ENCODE peak calls at places on chromosomes 11 and 22, in four cellular contexts. I is SK-N-SH, U is GM12878, W is HepG2. Q is an unnamed sample.

GRCh38 chr11:6553634-6554033 is 49.8 kb downstream of the RRP8 start:
- DNase-seq in U (no peak), I (no peak), W (no peak), Q (no peak)

GRCh38 chr11:27204527-27204926 is 158.5 kb downstream of the CCDC34 start:
- DNase-seq in U (no peak), W (peak), I (no peak), Q (peak)

GRCh38 chr22:22156716-22157499 is 87.7 kb upstream of the VPREB1 start:
- DNase-seq in W (peak), I (peak), U (peak), Q (peak)

GRCh38 chr11:225734-226453 is 10.2 kb downstream of the SIRT3 start:
- DNase-seq in W (no peak), I (no peak), U (peak), Q (no peak)

GRCh38 chr11:132131051-132131450 is 760.6 kb downstream of the NTM start:
- DNase-seq in U (no peak), I (no peak), W (no peak), Q (no peak)

GRCh38 chr22:43289976-43290663 is 53.1 kb downstream of the SCUBE1 start:
- DNase-seq in W (no peak), U (no peak), I (peak), Q (no peak)

GRCh38 chr11:115699326-115699725 is 195.1 kb upstream of the CADM1 start:
- DNase-seq in U (no peak), W (no peak), I (no peak), Q (no peak)

GRCh38 chr11:10042699-10043098 is 251.3 kb downstream of the SBF2 start:
- DNase-seq in W (no peak), I (no peak), U (no peak), Q (no peak)

GRCh38 chr11:7592706-7593105 is 78.9 kb downstream of the PPFIBP2 start:
- DNase-seq in W (no peak), I (no peak), U (no peak), Q (no peak)

GRCh38 chr22:31139866-31140716 is at the start of gene PLA2G3:
- DNase-seq in I (peak), U (no peak), W (peak), Q (peak)

GRCh38 chr11:45593992-45594391 is 71.4 kb downstream of the CHST1 start:
- DNase-seq in W (no peak), I (peak), U (no peak), Q (peak)

GRCh38 chr11:122785156-122785605 is 53.1 kb upstream of the CRTAM start:
- DNase-seq in W (no peak), U (no peak), I (no peak), Q (no peak)

GRCh38 chr22:49052560-49052959 is 775.1 kb downstream of the BRD1 start:
- DNase-seq in U (no peak), W (no peak), I (no peak), Q (no peak)

GRCh38 chr11:57974830-57975229 is 48.9 kb upstream of the OR9Q1 start:
- DNase-seq in I (no peak), W (no peak), U (no peak), Q (no peak)

GRCh38 chr11:70756341-70756740 is 358.0 kb downstream of the CTTN start:
- DNase-seq in U (no peak), W (no peak), I (no peak), Q (no peak)

GRCh38 chr11:40241524-40242037 is 1217.9 kb downstream of the LRRC4C start:
- DNase-seq in W (no peak), U (peak), I (no peak), Q (no peak)

GRCh38 chr11:124769804-124770774 is 8.0 kb upstream of the ESAM start:
- DNase-seq in W (peak), I (no peak), U (no peak), Q (no peak)

GRCh38 chr11:3950996-3951662 is 95.7 kb downstream of the STIM1 start:
- DNase-seq in I (no peak), W (peak), U (no peak), Q (no peak)

GRCh38 chr22:47773635-47774034 is 1011.2 kb downstream of the TBC1D22A start:
- DNase-seq in I (no peak), W (no peak), U (no peak), Q (no peak)

GRCh38 chr22:25666308-25666707 is 75.7 kb upstream of the MYO18B start:
- DNase-seq in I (no peak), U (no peak), W (peak), Q (no peak)

GRCh38 chr11:75337195-75337654 is 14.2 kb downstream of the ARRB1 start:
- DNase-seq in W (no peak), U (no peak), I (no peak), Q (no peak)

GRCh38 chr11:29962243-29962642 is 54.6 kb downstream of the KCNA4 start:
- DNase-seq in I (no peak), U (no peak), W (no peak), Q (no peak)

GRCh38 chr11:110468095-110468494 is 38.3 kb downstream of the FDX1 start:
- DNase-seq in I (no peak), U (no peak), W (peak), Q (no peak)

GRCh38 chr22:39351689-39352214 is 2.0 kb downstream of the SYNGR1 start:
- DNase-seq in I (no peak), U (peak), W (no peak), Q (no peak)

GRCh38 chr11:1017269-1018005 is 19.1 kb downstream of the MUC6 start:
- DNase-seq in U (no peak), W (peak), I (no peak), Q (no peak)

GRCh38 chr11:15707194-15707593 is 592.5 kb downstream of the INSC start:
- DNase-seq in W (no peak), U (no peak), I (peak), Q (no peak)

GRCh38 chr22:45329536-45329936 is 19.8 kb downstream of the FAM118A start:
- DNase-seq in W (no peak), U (no peak), I (peak), Q (no peak)

GRCh38 chr11:76823481-76824028 is 37.2 kb upstream of the ACER3 start:
- DNase-seq in W (peak), U (no peak), I (no peak), Q (peak)

GRCh38 chr22:44088976-44089570 is 65.0 kb downstream of the PARVB start:
- DNase-seq in U (no peak), I (no peak), W (no peak), Q (no peak)

GRCh38 chr22:29002603-29003002 is 59.0 kb downstream of the C22orf31 start:
- DNase-seq in U (no peak), W (no peak), I (peak), Q (no peak)

GRCh38 chr11:45025716-45026492 is 75.2 kb upstream of the TP53I11 start:
- DNase-seq in U (no peak), W (peak), I (peak), Q (no peak)

GRCh38 chr11:113992459-113993105 is 17.7 kb downstream of the HTR3A start:
- DNase-seq in I (peak), W (no peak), U (no peak), Q (no peak)

GRCh38 chr22:39700565-39700964 is 130.0 kb downstream of the CACNA1I start:
- DNase-seq in U (no peak), W (no peak), I (no peak), Q (no peak)

GRCh38 chr11:88849368-88849767 is 216.4 kb downstream of the GRM5 start:
- DNase-seq in I (no peak), W (no peak), U (no peak), Q (no peak)

GRCh38 chr11:76626921-76627391 is 43.6 kb downstream of the LRRC32 start:
- DNase-seq in W (no peak), I (no peak), U (peak), Q (no peak)

GRCh38 chr11:10398525-10398924 is 56.5 kb upstream of the AMPD3 start:
- DNase-seq in U (no peak), I (no peak), W (no peak), Q (no peak)

GRCh38 chr11:17347676-17348075 is 3.9 kb upstream of the NCR3LG1 start:
- DNase-seq in U (no peak), I (no peak), W (no peak), Q (no peak)

DNA sequence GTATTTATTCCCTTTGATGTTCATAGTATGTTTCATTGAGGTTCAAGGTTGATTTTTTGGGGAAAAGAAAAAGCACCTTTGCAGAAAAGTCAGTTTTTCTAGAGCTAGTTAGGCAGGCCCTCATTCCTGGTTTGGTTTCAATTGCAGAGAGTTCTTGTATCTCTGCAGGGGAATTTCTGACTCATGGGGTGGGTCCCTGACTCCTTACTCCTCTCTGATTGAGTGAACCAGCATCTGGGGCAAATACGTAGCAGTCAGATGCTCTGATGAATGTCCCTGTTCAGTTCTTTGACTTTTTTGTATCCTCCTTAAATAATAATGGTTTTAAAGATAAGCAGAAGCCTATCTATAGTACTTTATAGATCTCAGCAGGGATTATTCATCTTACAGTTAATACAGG is 7.7 kb upstream of the NCR3LG1 start:
- DNase-seq in I (no peak), W (no peak), U (no peak), Q (no peak)
- TF ChIP-seq FOXM1 in I (no peak), W (no peak), U (no peak), Q (no peak)

GRCh38 chr11:68903631-68904457 is at the start of the genes IGHMBP2 and MRPL21:
- DNase-seq in I (peak), W (peak), U (no peak), Q (peak)

GRCh38 chr11:68905421-68906360 is 2.0 kb downstream of the IGHMBP2 start:
- DNase-seq in I (no peak), U (no peak), W (no peak), Q (no peak)

GRCh38 chr11:68904458-68904847 is 762 bp downstream of the IGHMBP2 start:
- DNase-seq in W (no peak), I (peak), U (no peak), Q (peak)

GRCh38 chr11:68900835-68901381 is 2.7 kb downstream of the MRPL21 start:
- DNase-seq in U (no peak), I (no peak), W (no peak), Q (peak)

DNA sequence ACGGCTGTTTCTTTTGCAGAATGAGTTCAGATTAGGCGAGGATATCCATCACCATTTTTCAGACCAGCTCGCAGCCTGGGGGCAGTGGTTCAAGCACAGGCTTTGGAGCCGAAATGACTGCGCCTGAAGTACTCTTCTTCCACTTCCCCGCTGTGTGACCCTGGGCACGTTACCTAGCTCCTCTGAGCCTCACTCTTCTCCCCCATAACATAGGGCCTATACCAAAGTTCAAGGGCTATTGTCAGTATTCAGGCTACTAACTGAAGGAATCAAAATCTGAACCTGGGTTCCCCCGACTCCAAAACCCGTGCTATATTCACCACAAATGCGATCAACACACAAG is 373 bp downstream of the MRPL21 start:
- DNase-seq in W (no peak), U (no peak), I (no peak), Q (peak)
- TF ChIP-seq NFIC in W (no peak), U (no peak), I (no peak), Q (no peak)

GRCh38 chr22:19174106-19175025 is 4.2 kb downstream of the SLC25A1 start:
- DNase-seq in W (peak), U (peak), I (no peak), Q (no peak)
- TF ChIP-seq FOXM1 in W (no peak), U (no peak), I (no peak), Q (no peak)

GRCh38 chr22:36417281-36417686 is 29.5 kb upstream of the MYH9 start:
- DNase-seq in I (no peak), U (no peak), W (no peak), Q (no peak)
- TF ChIP-seq NFIC in I (no peak), U (no peak), W (no peak), Q (no peak)

GRCh38 chr22:50739279-50739691 is 1.3 kb downstream of the ACR start:
- DNase-seq in I (no peak), U (no peak), W (no peak), Q (no peak)
- TF ChIP-seq FOXM1 in I (no peak), U (no peak), W (no peak), Q (no peak)

GRCh38 chr11:20026629-20027545 is 133.4 kb downstream of the DBX1 start:
- DNase-seq in I (no peak), W (no peak), U (no peak), Q (no peak)
- TF ChIP-seq NFIC in I (no peak), W (no peak), U (no peak), Q (no peak)

GRCh38 chr11:73755670-73756069 is 5.2 kb downstream of the RAB6A start:
- DNase-seq in U (no peak), W (no peak), I (no peak), Q (no peak)
- TF ChIP-seq FOXM1 in U (no peak), W (no peak), I (no peak), Q (no peak)

GRCh38 chr11:62614275-62614674 is 1.2 kb downstream of the ROM1 start:
- DNase-seq in W (peak), U (no peak), I (no peak), Q (peak)
- TF ChIP-seq NFIC in W (no peak), U (no peak), I (no peak), Q (peak)

GRCh38 chr11:66957971-66958231 is 282 bp downstream of the PC start:
- DNase-seq in W (no peak), I (peak), U (no peak), Q (peak)
- TF ChIP-seq FOXM1 in W (no peak), I (no peak), U (no peak), Q (no peak)

GRCh38 chr11:43832536-43832935 is 48.1 kb upstream of the ALKBH3 start:
- DNase-seq in I (no peak), U (no peak), W (no peak), Q (no peak)

GRCh38 chr11:43835104-43835503 is 45.5 kb upstream of the ALKBH3 start:
- DNase-seq in I (peak), W (no peak), U (no peak), Q (no peak)

GRCh38 chr11:43834291-43834690 is 46.3 kb upstream of the ALKBH3 start:
- DNase-seq in W (no peak), I (no peak), U (no peak), Q (no peak)

GRCh38 chr11:43830928-43831440 is 49.6 kb upstream of the ALKBH3 start:
- DNase-seq in I (no peak), W (peak), U (no peak), Q (no peak)

GRCh38 chr11:43833657-43834073 is 47.0 kb upstream of the ALKBH3 start:
- DNase-seq in I (peak), U (no peak), W (peak), Q (no peak)
- TF ChIP-seq NFIC in I (no peak), U (no peak), W (no peak), Q (no peak)

Q was measured in K562.